ENCODE peak calls at places on chromosomes 13 and 19, in nine cellular contexts. N, Z, K, W, S, C, R, X and G are unnamed samples.

GRCh38 chr13:27792393-27793218 is at the start of gene GSX1:
- DNase-seq in R (no peak), Z (peak), C (peak), W (peak), S (peak), N (no peak), K (no peak), X (no peak), G (no peak)

GRCh38 chr13:38135590-38135989 is 214.1 kb upstream of the UFM1 start:
- DNase-seq in Z (no peak), C (no peak), X (no peak), W (no peak), S (no peak), K (no peak), N (no peak), R (no peak), G (no peak)

GRCh38 chr13:74987124-74987690 is 494.8 kb downstream of the TBC1D4 start:
- DNase-seq in S (no peak), K (no peak), Z (no peak), R (no peak), C (no peak), N (no peak), W (no peak), X (no peak), G (no peak)

GRCh38 chr13:37074703-37075102 is 15.2 kb upstream of the SUPT20H start:
- DNase-seq in C (no peak), W (no peak), Z (no peak), N (no peak), R (no peak), X (no peak), K (no peak), S (no peak), G (no peak)

GRCh38 chr19:39506944-39507714 is 7.8 kb upstream of the SELENOV start:
- DNase-seq in X (peak), C (peak), S (no peak), K (no peak), R (peak), W (no peak), N (no peak), Z (peak), G (no peak)

GRCh38 chr13:112648966-112649690 is 40.7 kb upstream of the ATP11A start:
- DNase-seq in Z (no peak), W (peak), K (no peak), R (no peak), X (no peak), S (no peak), C (peak), N (no peak), G (no peak)

GRCh38 chr19:41511628-41512027 is 64.3 kb upstream of the CEACAM21 start:
- DNase-seq in R (no peak), N (no peak), K (no peak), S (no peak), X (no peak), Z (no peak), W (no peak), C (no peak), G (no peak)

GRCh38 chr13:51821666-51822065 is 17.7 kb upstream of the DHRS12 start:
- DNase-seq in K (no peak), W (no peak), C (no peak), Z (no peak), R (no peak), S (no peak), N (no peak), X (no peak), G (no peak)

GRCh38 chr13:77176350-77176749 is 149.4 kb upstream of the FBXL3 start:
- DNase-seq in W (no peak), X (no peak), N (no peak), C (no peak), S (no peak), K (no peak), Z (no peak), R (no peak), G (no peak)

GRCh38 chr13:88031980-88032562 is 360.9 kb downstream of the SLITRK5 start:
- DNase-seq in C (no peak), N (no peak), S (no peak), K (no peak), X (no peak), R (no peak), Z (no peak), W (no peak), G (peak)

GRCh38 chr19:30879225-30879624 is 470.0 kb downstream of the TSHZ3 start:
- DNase-seq in S (no peak), W (no peak), X (peak), R (no peak), Z (no peak), C (no peak), N (no peak), K (no peak), G (no peak)

GRCh38 chr13:64884976-64885375 is 2345.2 kb downstream of the PCDH9 start:
- DNase-seq in Z (no peak), W (no peak), N (no peak), K (no peak), R (no peak), C (no peak), S (no peak), X (no peak), G (no peak)

GRCh38 chr19:5953034-5953589 is 24.8 kb downstream of the RANBP3 start:
- DNase-seq in S (no peak), R (no peak), W (no peak), N (no peak), X (no peak), K (no peak), C (no peak), Z (no peak), G (no peak)

GRCh38 chr13:24632382-24633121 is 47.7 kb upstream of the ATP12A start:
- DNase-seq in X (no peak), S (no peak), K (no peak), C (no peak), W (no peak), N (no peak), R (no peak), Z (no peak), G (no peak)

GRCh38 chr19:13215572-13216380 is 65.6 kb downstream of the IER2 start:
- DNase-seq in W (no peak), X (no peak), C (no peak), N (no peak), K (no peak), R (no peak), Z (no peak), S (no peak), G (no peak)

GRCh38 chr19:50497030-50497420 is 14.0 kb downstream of the JOSD2 start:
- DNase-seq in Z (no peak), N (no peak), S (no peak), W (no peak), K (no peak), R (peak), C (no peak), X (no peak), G (no peak)

GRCh38 chr19:45428385-45429231 is 4.9 kb upstream of the ERCC1 start:
- DNase-seq in W (no peak), C (peak), R (peak), N (peak), Z (no peak), S (peak), X (peak), K (no peak), G (no peak)

GRCh38 chr19:34806976-34807860 is 34.2 kb upstream of the ZNF599 start:
- DNase-seq in Z (no peak), C (no peak), S (no peak), X (no peak), R (no peak), W (no peak), N (no peak), K (no peak), G (no peak)

GRCh38 chr13:111216166-111216960 is 101.3 kb downstream of the ARHGEF7 start:
- DNase-seq in K (no peak), C (peak), Z (no peak), N (peak), W (no peak), S (no peak), X (peak), R (peak), G (no peak)

GRCh38 chr13:66519259-66519658 is 710.9 kb downstream of the PCDH9 start:
- DNase-seq in C (no peak), R (no peak), N (no peak), W (no peak), Z (no peak), S (no peak), K (no peak), X (peak), G (no peak)

GRCh38 chr13:31072041-31072440 is 89.7 kb downstream of the HSPH1 start:
- DNase-seq in Z (no peak), R (no peak), N (no peak), S (no peak), X (no peak), K (no peak), C (no peak), W (no peak), G (no peak)

GRCh38 chr13:87280139-87280538 is 391.0 kb upstream of the SLITRK5 start:
- DNase-seq in Z (no peak), W (no peak), X (no peak), N (no peak), C (no peak), R (no peak), S (no peak), K (no peak), G (no peak)

GRCh38 chr19:16671652-16672274 is 10.8 kb downstream of the TMEM38A start:
- DNase-seq in R (peak), C (no peak), N (peak), X (no peak), K (no peak), Z (no peak), W (no peak), S (no peak), G (no peak)

GRCh38 chr19:16330368-16330801 is 5.8 kb downstream of the KLF2 start:
- DNase-seq in X (peak), W (peak), R (peak), C (peak), K (peak), Z (no peak), S (peak), N (peak), G (peak)

GRCh38 chr19:43784251-43784980 is 3.6 kb upstream of the KCNN4 start:
- DNase-seq in S (no peak), W (no peak), R (peak), N (no peak), K (no peak), X (no peak), Z (no peak), C (peak), G (peak)

GRCh38 chr13:101511766-101512165 is 59.3 kb downstream of the ITGBL1 start:
- DNase-seq in C (no peak), X (no peak), S (no peak), W (no peak), N (no peak), R (no peak), K (no peak), Z (no peak), G (no peak)

GRCh38 chr19:12544401-12544876 is 6.8 kb downstream of the ZNF564 start:
- DNase-seq in Z (no peak), W (no peak), X (no peak), S (no peak), R (no peak), C (no peak), K (no peak), N (no peak), G (no peak)

GRCh38 chr19:39160889-39161672 is 35.5 kb downstream of the PAK4 start:
- DNase-seq in W (no peak), S (no peak), K (no peak), Z (no peak), N (no peak), R (no peak), C (no peak), X (no peak), G (no peak)

GRCh38 chr13:42041017-42041683 is 7.3 kb upstream of the DGKH start:
- DNase-seq in C (peak), K (no peak), R (peak), X (peak), S (peak), W (peak), N (peak), Z (no peak), G (no peak)

GRCh38 chr13:24664726-24665409 is 15.3 kb upstream of the ATP12A start:
- DNase-seq in K (no peak), Z (no peak), R (no peak), C (no peak), N (no peak), W (no peak), S (no peak), X (no peak), G (no peak)

GRCh38 chr19:17889609-17890214 is 18.0 kb downstream of the SLC5A5 start:
- DNase-seq in S (no peak), K (no peak), R (peak), X (no peak), C (peak), Z (no peak), N (no peak), W (no peak), G (no peak)

GRCh38 chr19:13959962-13960862 is 7.9 kb downstream of the DCAF15 start:
- DNase-seq in R (peak), Z (no peak), W (no peak), C (peak), K (no peak), S (no peak), X (no peak), N (no peak), G (no peak)

GRCh38 chr13:82797876-82798275 is 1084.4 kb downstream of the SLITRK1 start:
- DNase-seq in N (no peak), R (no peak), K (no peak), Z (no peak), W (no peak), C (no peak), S (no peak), X (no peak), G (no peak)

DNA sequence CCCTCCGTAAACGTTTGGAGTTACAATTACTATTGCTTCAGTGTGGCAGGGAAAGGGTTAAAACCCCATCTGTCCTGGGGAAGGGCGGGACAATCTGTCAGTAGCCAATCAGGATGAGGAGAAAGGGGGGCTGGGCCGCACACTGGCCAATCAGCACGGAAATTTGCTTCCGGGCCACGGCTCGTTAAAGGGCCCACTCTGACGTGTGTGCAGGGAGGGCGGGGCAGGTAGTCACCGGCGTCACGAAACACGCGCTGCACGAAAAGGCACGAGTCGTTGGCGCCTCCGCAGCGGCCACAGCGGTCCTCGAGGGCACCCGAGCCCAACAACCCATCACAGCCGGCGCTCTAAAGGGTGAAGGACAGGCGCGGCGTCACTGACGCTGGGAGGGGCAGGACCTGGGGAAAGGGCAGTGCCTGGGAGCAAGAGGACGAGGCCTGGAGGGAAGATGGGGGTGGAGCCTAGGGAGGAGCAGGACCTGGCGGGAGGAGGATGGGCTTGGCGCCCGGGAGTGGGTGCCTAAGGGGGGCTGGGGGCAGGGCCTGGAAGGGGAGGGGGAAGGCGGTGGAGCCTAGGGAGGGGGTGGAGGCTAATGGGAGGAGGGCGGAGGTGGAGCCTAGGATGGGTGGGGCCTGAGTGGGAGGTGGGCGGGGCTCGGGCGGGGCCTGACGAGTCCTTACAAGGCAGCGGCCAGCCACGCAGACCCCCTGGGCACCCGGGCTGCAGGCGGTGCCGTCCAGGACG is 4.9 kb downstream of the ADAMTSL5 start:
- DNase-seq in Z (peak), K (peak), X (peak), N (peak), C (peak), W (peak), S (peak), R (peak), G (peak)
- H3K4me3 ChIP-seq in Z (peak), K (peak), X (peak), N (peak), C (peak), W (peak), S (peak), R (peak), G (peak)

GRCh38 chr13:95235199-95235726 is 66.0 kb downstream of the ABCC4 start:
- DNase-seq in R (no peak), W (no peak), K (no peak), X (no peak), S (no peak), C (no peak), N (no peak), Z (no peak), G (no peak)
- H3K4me3 ChIP-seq in R (no peak), W (no peak), K (no peak), X (no peak), S (no peak), C (no peak), N (no peak), Z (no peak), G (no peak)

GRCh38 chr13:21671793-21672680 is 1.2 kb downstream of the FGF9 start:
- DNase-seq in N (no peak), X (no peak), K (no peak), S (no peak), C (peak), W (no peak), Z (no peak), R (no peak), G (no peak)
- H3K4me3 ChIP-seq in N (peak), X (no peak), K (peak), S (peak), C (peak), W (peak), Z (no peak), R (no peak), G (peak)

GRCh38 chr19:4911786-4912672 is 2.7 kb downstream of the UHRF1 start:
- DNase-seq in K (peak), W (no peak), X (peak), R (peak), Z (no peak), C (peak), S (peak), N (peak), G (peak)
- H3K4me3 ChIP-seq in K (peak), W (peak), X (peak), R (peak), Z (peak), C (peak), S (peak), N (peak), G (peak)

GRCh38 chr19:46603195-46603637 is 2.1 kb downstream of the CALM3 start:
- DNase-seq in X (no peak), N (no peak), K (no peak), C (peak), R (no peak), Z (no peak), S (no peak), W (peak), G (no peak)

GRCh38 chr19:46602392-46603194 is 1.5 kb downstream of the CALM3 start:
- DNase-seq in C (peak), R (no peak), X (peak), Z (no peak), N (no peak), K (no peak), W (peak), S (no peak), G (no peak)

GRCh38 chr19:46604781-46605355 is 3.7 kb downstream of the CALM3 start:
- DNase-seq in X (no peak), S (peak), Z (no peak), N (no peak), R (no peak), C (peak), K (no peak), W (peak), G (no peak)

GRCh38 chr19:46605356-46605821 is 4.3 kb downstream of the CALM3 start:
- DNase-seq in R (no peak), K (no peak), C (peak), S (no peak), N (no peak), W (peak), X (no peak), Z (no peak), G (no peak)

GRCh38 chr19:46603752-46604241 is 2.7 kb downstream of the CALM3 start:
- DNase-seq in W (peak), X (no peak), S (no peak), Z (no peak), R (no peak), C (peak), N (no peak), K (no peak), G (no peak)
- H3K4me3 ChIP-seq in W (peak), X (peak), S (peak), Z (no peak), R (no peak), C (peak), N (no peak), K (peak), G (peak)

DNA sequence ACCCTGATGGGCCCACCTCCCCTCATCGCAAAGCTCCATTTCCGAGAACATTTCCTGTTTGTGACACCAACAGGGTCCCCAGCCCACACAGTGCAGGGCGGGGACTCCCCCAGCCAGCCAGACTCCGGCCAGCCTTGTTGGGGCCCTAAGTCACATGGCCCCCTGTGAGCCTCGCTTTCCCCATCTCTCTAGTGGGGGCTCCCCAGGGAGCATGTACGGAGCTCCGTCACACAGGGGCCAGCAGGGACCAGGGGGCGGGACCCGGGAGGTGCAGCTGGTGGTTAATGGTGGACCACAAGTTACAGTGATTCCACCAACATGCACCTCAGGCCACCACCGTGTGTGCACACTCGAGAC is 1.7 kb downstream of the TBXA2R start:
- DNase-seq in K (no peak), X (no peak), W (no peak), N (no peak), S (no peak), R (no peak), Z (no peak), C (no peak), G (no peak)
- H3K4me3 ChIP-seq in K (peak), X (no peak), W (peak), N (no peak), S (peak), R (no peak), Z (no peak), C (no peak), G (no peak)

DNA sequence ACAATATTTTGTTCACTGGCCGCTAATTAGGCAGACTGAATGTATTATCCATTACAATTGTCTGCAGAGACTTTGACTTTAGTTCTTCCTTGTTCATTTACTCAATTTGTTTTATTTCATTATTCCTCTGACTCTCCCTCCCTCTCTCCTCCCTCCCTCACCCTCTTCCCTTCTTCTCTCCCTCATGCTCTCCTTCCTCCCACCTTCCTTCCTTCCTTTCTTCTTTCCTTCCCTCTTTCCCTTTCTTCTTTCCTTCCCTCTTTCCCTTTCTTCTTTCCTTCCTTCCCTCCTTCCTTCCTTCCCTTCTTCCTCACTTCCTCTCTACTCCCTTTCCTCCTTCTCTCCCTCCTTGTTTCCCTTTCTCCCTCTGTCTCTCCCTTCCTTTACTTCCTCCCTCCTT is 1591.0 kb upstream of the SLC10A2 start:
- DNase-seq in S (no peak), X (no peak), N (no peak), R (no peak), W (no peak), K (no peak), Z (no peak), C (no peak), G (no peak)
- H3K4me3 ChIP-seq in S (no peak), X (no peak), N (no peak), R (no peak), W (no peak), K (no peak), Z (no peak), C (no peak), G (no peak)

DNA sequence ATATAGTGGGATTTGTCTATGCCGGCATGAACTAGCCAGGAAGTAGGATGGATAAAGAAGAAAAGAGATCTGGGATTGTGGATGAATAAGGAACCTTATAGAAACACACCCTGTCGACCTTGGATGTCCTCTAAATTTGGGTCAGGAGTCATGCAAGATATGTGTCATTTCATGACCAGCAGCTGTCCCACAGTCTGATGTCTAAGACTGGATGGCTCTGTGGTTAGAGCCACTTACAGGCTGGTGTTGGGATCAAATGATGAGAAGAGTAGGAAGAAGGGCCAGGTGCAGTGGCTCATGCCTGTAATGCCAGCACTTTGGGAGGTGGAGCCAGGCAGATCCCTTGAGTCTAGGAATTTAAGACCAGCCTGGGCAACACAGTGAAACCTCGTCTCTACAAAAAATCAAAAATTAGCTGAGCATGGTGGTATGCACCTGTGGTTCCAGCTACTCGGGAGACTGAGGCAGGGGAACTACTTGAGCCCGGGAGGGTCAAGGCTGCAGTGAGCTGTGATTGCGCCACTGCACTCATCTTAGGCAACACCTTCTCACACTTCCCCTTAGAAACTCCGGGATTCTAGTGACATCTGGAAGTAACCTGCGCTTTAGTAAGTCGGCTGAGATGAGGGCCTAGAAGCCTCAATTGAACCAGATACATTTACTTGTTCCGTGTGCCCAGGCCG is 30.8 kb downstream of the TMED1 start:
- DNase-seq in W (no peak), C (no peak), X (no peak), N (no peak), K (no peak), R (no peak), Z (no peak), S (no peak), G (no peak)
- H3K4me3 ChIP-seq in W (no peak), C (no peak), X (no peak), N (no peak), K (no peak), R (no peak), Z (no peak), S (no peak), G (no peak)

GRCh38 chr13:20814224-20814910 is 40.6 kb upstream of the EEF1AKMT1 start:
- DNase-seq in W (peak), N (peak), Z (no peak), K (peak), X (peak), R (peak), C (no peak), S (peak), G (peak)
- H3K4me3 ChIP-seq in W (no peak), N (no peak), Z (no peak), K (peak), X (no peak), R (no peak), C (no peak), S (peak), G (no peak)